ENCODE peak calls at places on chromosomes 1 and 21, in four cellular contexts. Z is GM23338; C is tibial nerve; I is naive thymus-derived CD4-positive, alpha-beta T cell. Y is an unnamed sample.

GRCh38 chr1:154969246-154969645 is 1.3 kb downstream of the SHC1 start:
- DNase-seq in Z (no peak), C (no peak), I (no peak), Y (no peak)

GRCh38 chr1:234125283-234125682 is 220.8 kb downstream of the SLC35F3 start:
- DNase-seq in Z (peak; percentile 97), C (no peak), I (no peak), Y (no peak)

GRCh38 chr1:18149113-18149641 is 41.6 kb downstream of the IGSF21 start:
- DNase-seq in Z (peak; percentile 51), C (no peak), I (no peak), Y (no peak)

GRCh38 chr21:39834543-39834942 is 32.7 kb upstream of the PCP4 start:
- DNase-seq in Z (no peak), C (no peak), I (no peak), Y (no peak)

GRCh38 chr21:29581393-29581792 is 282.7 kb downstream of the BACH1 start:
- DNase-seq in Z (no peak), C (no peak), I (no peak), Y (no peak)

GRCh38 chr1:177959793-177960515 is 9.9 kb downstream of the SEC16B start:
- DNase-seq in Z (peak; percentile 74), C (no peak), I (no peak), Y (no peak)

GRCh38 chr1:209241481-209241880 is 342.0 kb upstream of the CAMK1G start:
- DNase-seq in Z (no peak), C (no peak), I (no peak), Y (no peak)

GRCh38 chr1:27600500-27601175 is 3.3 kb downstream of the AHDC1 start:
- DNase-seq in Z (peak; percentile 75), C (no peak), I (no peak), Y (no peak)

GRCh38 chr1:37035828-37036666 is 1.7 kb upstream of the GRIK3 start:
- DNase-seq in Z (peak; percentile 87), C (no peak), I (no peak), Y (no peak)

GRCh38 chr1:223876643-223877042 is 30.9 kb upstream of the TP53BP2 start:
- DNase-seq in Z (no peak), C (no peak), I (no peak), Y (no peak)

DNA sequence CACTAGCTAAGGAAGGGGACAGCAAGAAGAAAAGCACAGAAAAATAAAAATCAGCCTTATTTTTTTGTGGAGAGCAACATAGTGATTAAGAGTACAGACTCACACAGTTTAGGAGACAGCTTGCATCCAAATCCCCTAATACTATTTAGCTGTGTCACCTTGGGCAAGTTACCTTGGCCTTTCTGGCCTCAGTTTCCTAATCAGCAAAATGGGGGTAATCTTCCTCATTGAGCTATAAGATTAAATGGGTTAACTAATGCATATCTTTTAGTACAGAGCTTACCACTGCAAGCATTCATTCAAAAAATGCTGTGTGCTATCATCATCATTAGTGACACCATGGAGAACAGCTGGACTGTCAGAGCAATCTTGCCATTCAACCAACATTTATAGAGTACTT is 77.7 kb downstream of the CD46 start:
- DNase-seq in Z (no peak), C (no peak), I (no peak), Y (no peak)
- H3K4me1 ChIP-seq in Z (no peaks in the 10 kb centered on the region), C (peaks cover 51% of the 10 kb centered on the region), I (peaks cover 29% of the 10 kb centered on the region), Y (peaks cover 55% of the 10 kb centered on the region)

GRCh38 chr1:208238710-208239517 is 5.3 kb downstream of the PLXNA2 start:
- DNase-seq in Z (peak; percentile 69), C (no peak), I (no peak), Y (no peak)
- H3K4me1 ChIP-seq in Z (peaks cover 32% of the 10 kb centered on the region), C (peaks cover 12% of the 10 kb centered on the region), I (peaks cover 4% of the 10 kb centered on the region), Y (peaks cover 49% of the 10 kb centered on the region)

GRCh38 chr1:230495891-230496385 is 69.8 kb upstream of the PGBD5 start:
- DNase-seq in Z (no peak), C (no peak), I (no peak), Y (no peak)

GRCh38 chr1:230495021-230495550 is 69.0 kb upstream of the PGBD5 start:
- DNase-seq in Z (no peak), C (no peak), I (no peak), Y (no peak)

GRCh38 chr1:230493264-230493663 is 67.1 kb upstream of the PGBD5 start:
- DNase-seq in Z (no peak), C (no peak), I (no peak), Y (no peak)

GRCh38 chr1:230494514-230494913 is 68.4 kb upstream of the PGBD5 start:
- DNase-seq in Z (no peak), C (no peak), I (no peak), Y (no peak)

DNA sequence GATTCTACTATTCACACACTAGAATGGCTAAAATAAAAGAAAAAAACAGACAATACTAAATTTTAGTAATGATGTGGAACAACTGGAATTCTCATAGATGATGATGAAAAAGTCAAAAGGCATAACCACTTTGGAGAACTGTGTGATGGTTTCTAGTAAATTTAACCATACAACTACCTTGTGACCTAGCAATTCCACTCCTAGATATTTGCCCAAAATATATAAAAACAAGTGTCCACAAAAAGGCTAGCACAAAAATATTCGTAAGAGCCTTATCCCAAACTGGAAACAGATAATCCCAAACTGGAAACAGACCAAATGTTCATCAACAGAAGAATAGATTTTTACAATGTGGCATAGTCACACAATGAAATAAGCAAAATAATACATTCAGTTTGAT is 67.9 kb upstream of the PGBD5 start:
- DNase-seq in Z (no peak), C (no peak), I (no peak), Y (no peak)
- H3K4me1 ChIP-seq in Z (no peaks in the 10 kb centered on the region), C (no peaks in the 10 kb centered on the region), I (no peaks in the 10 kb centered on the region), Y (no peaks in the 10 kb centered on the region)

GRCh38 chr1:55955237-55955636 is 624.1 kb downstream of the PLPP3 start:
- DNase-seq in Z (no peak), C (no peak), I (no peak), Y (no peak)
- H3K4me1 ChIP-seq in Z (peaks cover 7% of the 10 kb centered on the region), C (no peaks in the 10 kb centered on the region), I (no peaks in the 10 kb centered on the region), Y (no peaks in the 10 kb centered on the region)

GRCh38 chr1:67748630-67749029 is 63.6 kb downstream of the GADD45A start:
- DNase-seq in Z (no peak), C (no peak), I (no peak), Y (no peak)
- H3K4me1 ChIP-seq in Z (peaks cover 68% of the 10 kb centered on the region), C (peaks cover 31% of the 10 kb centered on the region), I (no peaks in the 10 kb centered on the region), Y (peaks cover 40% of the 10 kb centered on the region)

Y was measured in esophagus squamous epithelium.